ENCODE peak calls at places on chromosomes 6 and 20, in ten cellular contexts. F is cardiac fibroblast, E is nephron progenitor cell, V is H9, X is tibial nerve, H is adrenal gland, U is HL-60, B is GM10248, N is right lobe of liver, Q is SK-N-SH. O is an unnamed sample.
A peak's percentile ranks its signal among the peaks of the same experiment; 100 is the strongest.

GRCh38 chr6:130906736-130907381 is 79.7 kb downstream of the SMLR1 start:
- DNase-seq in Q (no peak), F (peak; percentile 69), X (no peak), N (no peak), B (no peak), E (no peak), U (no peak), H (no peak), V (no peak), O (no peak)

GRCh38 chr6:79524065-79524464 is 13.2 kb downstream of the LCA5 start:
- DNase-seq in N (no peak), X (no peak), V (no peak), Q (no peak), E (no peak), U (no peak), B (no peak), F (no peak), H (no peak), O (no peak)

GRCh38 chr20:62907377-62908317 is 18.7 kb downstream of the DIDO1 start:
- DNase-seq in B (no peak), E (peak; percentile 44), N (no peak), V (peak; percentile 57), X (no peak), U (no peak), H (no peak), Q (peak; percentile 83), F (no peak), O (no peak)

GRCh38 chr6:118618676-118619377 is 32.6 kb downstream of the CEP85L start:
- DNase-seq in B (peak; percentile 49), Q (peak; percentile 49), F (peak; percentile 41), N (peak; percentile 40), H (peak; percentile 66), E (peak; percentile 49), X (peak; percentile 76), U (peak; percentile 33), V (peak; percentile 64), O (peak; percentile 41)

GRCh38 chr6:131532476-131533108 is 40.4 kb upstream of the ARG1 start:
- DNase-seq in U (no peak), B (peak; percentile 31), N (no peak), V (no peak), Q (no peak), X (no peak), F (no peak), H (no peak), E (no peak), O (no peak)

GRCh38 chr6:167799033-167799933 is 27.4 kb upstream of the AFDN start:
- DNase-seq in V (no peak), H (no peak), F (peak; percentile 52), X (no peak), Q (peak; percentile 85), U (no peak), B (no peak), N (no peak), E (no peak), O (no peak)

GRCh38 chr6:113786168-113786567 is 71.0 kb upstream of the MARCKS start:
- DNase-seq in E (no peak), H (no peak), Q (no peak), V (no peak), B (no peak), X (no peak), F (no peak), U (no peak), N (no peak), O (no peak)

GRCh38 chr20:20832715-20833114 is 120.3 kb upstream of the RALGAPA2 start:
- DNase-seq in E (no peak), H (no peak), B (no peak), X (no peak), Q (no peak), V (no peak), N (no peak), U (no peak), F (no peak), O (no peak)

GRCh38 chr6:149347067-149347466 is 29.6 kb downstream of the TAB2 start:
- DNase-seq in H (no peak), N (no peak), E (no peak), F (peak; percentile 34), U (no peak), B (no peak), X (no peak), Q (no peak), V (no peak), O (no peak)

GRCh38 chr20:51715028-51715872 is 52.9 kb downstream of the ATP9A start:
- DNase-seq in F (no peak), B (no peak), N (no peak), X (no peak), Q (peak; percentile 50), E (no peak), H (no peak), U (no peak), V (no peak), O (no peak)

GRCh38 chr20:34528921-34529297 is 12.7 kb downstream of the DYNLRB1 start:
- DNase-seq in Q (no peak), F (peak; percentile 31), N (no peak), X (peak; percentile 45), H (no peak), V (no peak), E (no peak), U (no peak), B (no peak), O (no peak)

GRCh38 chr6:63487123-63487813 is 85.0 kb upstream of the LOC128125822 start:
- DNase-seq in V (no peak), Q (no peak), E (no peak), B (no peak), U (no peak), H (peak; percentile 24), X (no peak), N (no peak), F (peak; percentile 1), O (no peak)

GRCh38 chr6:37130704-37131103 is 39.2 kb upstream of the PIM1 start:
- DNase-seq in F (peak; percentile 38), Q (no peak), E (no peak), V (no peak), B (no peak), H (peak; percentile 45), N (peak; percentile 63), U (peak; percentile 89), X (peak; percentile 32), O (no peak)

GRCh38 chr6:15247214-15247749 is 1.4 kb downstream of the JARID2 start:
- DNase-seq in V (no peak), U (no peak), E (no peak), F (no peak), Q (no peak), N (no peak), H (no peak), X (no peak), B (no peak), O (no peak)

GRCh38 chr20:10761786-10762185 is 88.0 kb upstream of the JAG1 start:
- DNase-seq in U (no peak), V (no peak), H (no peak), E (no peak), N (no peak), B (no peak), Q (no peak), F (peak; percentile 75), X (no peak), O (no peak)

GRCh38 chr20:44069203-44069931 is 117.6 kb downstream of the JPH2 start:
- DNase-seq in N (no peak), B (peak; percentile 51), V (no peak), U (peak; percentile 86), Q (no peak), X (no peak), F (no peak), E (no peak), H (no peak), O (peak; percentile 44)

DNA sequence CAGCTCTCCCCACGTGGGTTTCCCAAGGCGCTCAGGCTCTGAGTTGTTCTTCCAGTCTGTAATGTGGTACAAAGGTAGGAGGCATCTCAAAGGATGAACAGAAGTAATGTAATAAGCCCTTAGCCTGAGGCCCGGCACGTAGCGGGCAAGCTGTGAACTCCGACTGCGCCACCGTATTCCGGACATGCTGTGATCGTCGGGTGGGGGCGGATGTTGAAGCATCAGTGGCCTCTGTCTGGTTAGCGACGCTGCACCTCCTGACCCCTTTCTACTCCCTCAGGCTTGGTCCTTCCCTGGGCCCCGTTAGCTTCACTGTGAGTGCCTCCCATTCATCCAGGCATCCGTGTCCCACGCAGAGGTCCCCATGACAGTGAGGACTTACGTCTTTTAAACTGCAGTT is 151.7 kb downstream of the ERMARD start:
- DNase-seq in V (no peak), H (no peak), Q (no peak), X (no peak), F (no peak), B (no peak), E (no peak), N (no peak), U (no peak), O (no peak)
- TF ChIP-seq CTCF in V (no peak), H (no peak), Q (no peak), X (no peak), F (no peak), B (no peak), E (no peak), N (no peak), U (no peak), O (no peak)

GRCh38 chr6:84422380-84422968 is 195.0 kb upstream of the CEP162 start:
- DNase-seq in Q (peak; percentile 12), U (peak; percentile 58), N (peak; percentile 58), H (peak; percentile 20), X (peak; percentile 65), E (peak; percentile 85), V (peak; percentile 81), F (peak; percentile 85), B (peak; percentile 17), O (no peak)
- TF ChIP-seq CTCF in Q (peak; percentile 84), U (peak; percentile 54), N (peak; percentile 83), H (peak; percentile 45), X (peak; percentile 72), E (peak; percentile 96), V (peak; percentile 98), F (peak; percentile 94), B (peak; percentile 46), O (no peak)

GRCh38 chr6:104281370-104281769 is 578.3 kb downstream of the HACE1 start:
- DNase-seq in E (no peak), Q (no peak), F (no peak), H (no peak), N (no peak), V (peak; percentile 53), U (peak; percentile 2), X (no peak), B (no peak), O (no peak)
- TF ChIP-seq CTCF in E (no peak), Q (no peak), F (no peak), H (no peak), N (no peak), V (peak; percentile 59), U (peak; percentile 30), X (no peak), B (no peak), O (no peak)

DNA sequence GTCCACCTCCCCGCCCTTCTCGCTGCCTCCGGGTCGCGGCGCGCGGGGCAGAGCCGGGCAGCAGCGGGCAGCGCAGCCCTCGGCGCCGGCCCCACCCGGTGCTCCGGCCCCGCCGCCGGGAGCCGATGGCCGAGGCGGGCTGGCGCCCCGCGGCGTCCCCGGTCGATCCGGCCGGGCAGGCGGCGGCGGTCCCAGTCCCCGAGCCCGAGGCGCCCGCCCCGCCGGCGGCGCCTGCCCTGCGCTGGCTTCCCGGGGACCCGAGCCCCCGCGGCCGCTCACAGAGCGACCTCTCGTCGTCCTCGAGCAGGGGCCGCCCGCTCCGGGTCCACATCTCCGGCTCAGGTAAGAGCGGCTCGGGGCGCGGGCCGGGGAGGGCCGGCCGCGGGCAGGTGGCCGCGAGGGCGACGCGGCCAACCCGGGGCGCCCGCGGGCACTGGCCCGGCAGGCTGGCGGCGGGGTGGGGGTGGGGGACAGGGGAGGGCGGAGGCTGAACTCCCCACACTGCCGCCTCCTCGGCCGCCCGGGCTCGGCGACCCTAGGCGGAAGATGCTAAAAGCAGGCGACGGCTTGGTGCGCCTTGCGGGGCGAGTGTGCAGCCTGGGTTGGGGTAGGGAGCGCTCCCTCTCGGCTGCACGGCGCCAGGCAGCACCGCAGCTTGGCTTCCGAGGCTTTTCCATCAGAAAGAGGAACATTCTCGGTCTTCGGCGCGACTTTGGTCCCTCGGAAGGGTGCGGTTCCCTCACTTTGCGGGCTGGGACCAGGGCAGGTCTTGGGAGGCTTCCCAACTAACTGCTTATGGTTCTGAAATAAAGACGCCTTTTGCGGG is 25.6 kb upstream of the FUCA2 start:
- DNase-seq in U (peak; percentile 85), X (peak; percentile 33), F (peak; percentile 50), N (peak; percentile 73), H (peak; percentile 65), V (peak; percentile 67), E (peak; percentile 63), Q (peak; percentile 83), B (peak; percentile 58), O (peak; percentile 51)
- TF ChIP-seq CTCF in U (peak; percentile 51), X (no peak), F (peak; percentile 68), N (peak; percentile 37), H (no peak), V (peak; percentile 57), E (peak; percentile 18), Q (peak; percentile 39), B (peak; percentile 52), O (no peak)

O was measured in activated B cell treated with CpG ODN at 0.5 μM for 24 hours.